ENCODE peak calls at places on chromosomes 5 and 9, in four cellular contexts. F, P, O and K are unnamed samples.

GRCh38 chr5:9604416-9604815 is 25.7 kb downstream of the TAS2R1 start:
- DNase-seq in F (no peak), P (no peak), O (no peak), K (no peak)

GRCh38 chr5:1218351-1219080 is 6.7 kb upstream of the SLC6A18 start:
- DNase-seq in F (no peak), P (no peak), O (no peak), K (no peak)

GRCh38 chr9:123679330-123679987 is 250.5 kb downstream of the DENND1A start:
- DNase-seq in F (no peak), P (peak; percentile 88), O (no peak), K (peak; percentile 63)

GRCh38 chr5:129541648-129542251 is 81.7 kb downstream of the ADAMTS19 start:
- DNase-seq in F (peak; percentile 2), P (peak; percentile 13), O (peak; percentile 63), K (peak; percentile 28)

GRCh38 chr5:69032009-69032408 is 61.8 kb upstream of the SLC30A5 start:
- DNase-seq in F (no peak), P (no peak), O (no peak), K (no peak)

GRCh38 chr5:64229163-64229774 is 63.6 kb downstream of the RNF180 start:
- DNase-seq in F (peak; percentile 45), P (peak; percentile 20), O (peak; percentile 46), K (peak; percentile 63)

GRCh38 chr5:81848368-81848767 is 97.5 kb upstream of the SSBP2 start:
- DNase-seq in F (peak; percentile 48), P (no peak), O (peak; percentile 30), K (no peak)

GRCh38 chr5:119512277-119512676 is 60.0 kb downstream of the HSD17B4 start:
- DNase-seq in F (no peak), P (no peak), O (no peak), K (no peak)

GRCh38 chr5:93642526-93642925 is 59.5 kb downstream of the NR2F1 start:
- DNase-seq in F (no peak), P (no peak), O (no peak), K (no peak)

GRCh38 chr9:124054671-124055212 is 43.2 kb downstream of the LHX2 start:
- DNase-seq in F (peak; percentile 95), P (peak; percentile 26), O (peak; percentile 64), K (peak; percentile 45)

DNA sequence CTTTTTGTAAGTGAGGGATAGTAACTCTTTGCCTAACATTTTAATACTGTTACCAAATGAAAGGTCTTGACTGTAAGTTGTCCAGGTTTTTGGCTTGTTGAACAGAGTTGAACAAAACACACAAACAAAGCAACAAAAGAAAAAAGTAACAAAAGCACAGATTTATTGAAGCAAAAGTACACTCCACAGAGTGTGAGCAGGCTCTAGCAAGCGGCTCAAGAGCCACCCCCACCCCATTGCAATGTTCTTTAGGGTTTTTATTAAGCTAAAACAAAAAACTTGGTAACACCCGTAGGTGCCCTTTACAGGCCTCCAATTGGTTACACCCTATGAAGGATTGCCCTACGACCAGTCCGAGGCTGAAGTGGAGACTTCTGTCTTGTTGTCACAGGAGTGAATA is 197.4 kb upstream of the MAP3K1 start:
- DNase-seq in F (no peak), P (no peak), O (no peak), K (no peak)
- H3K4me3 ChIP-seq in F (no peak overlapping the region), P (no peak overlapping the region), O (no peak overlapping the region), K (no peak overlapping the region)

GRCh38 chr9:134365791-134366222 is 39.6 kb downstream of the RXRA start:
- DNase-seq in F (peak; percentile 43), P (no peak), O (peak; percentile 49), K (peak; percentile 76)
- TF ChIP-seq CTCF in F (no peak), P (no peak), O (no peak), K (no peak)

GRCh38 chr5:36495638-36496010 is 110.8 kb upstream of the SLC1A3 start:
- DNase-seq in F (peak; percentile 84), P (no peak), O (no peak), K (no peak)

GRCh38 chr5:36494028-36494427 is 112.4 kb upstream of the SLC1A3 start:
- DNase-seq in F (no peak), P (no peak), O (no peak), K (no peak)

GRCh38 chr5:36496471-36496870 is 109.9 kb upstream of the SLC1A3 start:
- DNase-seq in F (no peak), P (no peak), O (no peak), K (no peak)

GRCh38 chr5:36492998-36493655 is 113.3 kb upstream of the SLC1A3 start:
- DNase-seq in F (peak; percentile 80), P (no peak), O (peak; percentile 86), K (no peak)

DNA sequence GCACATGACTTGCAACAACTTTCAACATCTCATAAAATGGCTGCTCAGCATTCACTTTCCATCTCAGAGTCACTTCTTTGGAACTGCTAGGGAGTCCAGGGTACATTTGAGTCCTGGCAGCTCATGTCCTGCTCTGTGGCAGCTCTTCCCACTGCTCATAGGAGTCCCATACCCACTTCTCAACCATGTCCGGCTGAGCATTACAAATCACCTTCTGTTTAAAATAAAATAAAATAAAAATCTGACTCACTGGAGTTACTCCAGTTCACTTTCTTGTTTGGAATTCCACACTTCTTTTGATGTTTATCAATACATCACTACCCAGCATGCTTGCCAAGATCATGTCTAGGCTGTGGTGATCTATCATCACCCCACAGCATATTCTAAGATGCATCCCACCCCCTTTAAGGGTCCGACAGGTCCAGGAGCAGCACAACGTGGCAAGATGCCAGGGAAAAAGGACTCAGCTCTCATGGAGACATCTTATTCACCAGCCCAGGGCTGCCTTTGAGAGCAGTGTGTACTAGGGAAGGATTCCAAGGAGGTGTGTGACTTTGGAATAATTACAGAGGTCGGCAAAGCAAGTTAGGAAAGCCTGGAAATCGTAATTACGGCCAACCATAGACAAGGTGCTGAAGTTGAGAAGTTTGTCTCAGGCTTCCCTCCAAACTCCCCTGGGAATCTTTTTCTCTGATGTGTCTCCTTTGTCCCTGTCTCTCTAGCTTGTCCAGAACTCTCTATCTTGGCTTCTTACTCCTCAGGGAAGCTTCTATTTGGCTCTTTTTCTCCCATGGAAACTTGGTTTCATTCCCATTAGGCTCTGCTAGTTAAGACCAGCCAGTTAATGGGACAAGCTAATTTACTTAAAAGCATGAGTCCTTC is 111.4 kb upstream of the SLC1A3 start:
- DNase-seq in F (peak; percentile 90), P (no peak), O (peak; percentile 74), K (peak; percentile 35)
- H3K4me3 ChIP-seq in F (no peak overlapping the region), P (no peak overlapping the region), O (no peak overlapping the region), K (no peak overlapping the region)

DNA sequence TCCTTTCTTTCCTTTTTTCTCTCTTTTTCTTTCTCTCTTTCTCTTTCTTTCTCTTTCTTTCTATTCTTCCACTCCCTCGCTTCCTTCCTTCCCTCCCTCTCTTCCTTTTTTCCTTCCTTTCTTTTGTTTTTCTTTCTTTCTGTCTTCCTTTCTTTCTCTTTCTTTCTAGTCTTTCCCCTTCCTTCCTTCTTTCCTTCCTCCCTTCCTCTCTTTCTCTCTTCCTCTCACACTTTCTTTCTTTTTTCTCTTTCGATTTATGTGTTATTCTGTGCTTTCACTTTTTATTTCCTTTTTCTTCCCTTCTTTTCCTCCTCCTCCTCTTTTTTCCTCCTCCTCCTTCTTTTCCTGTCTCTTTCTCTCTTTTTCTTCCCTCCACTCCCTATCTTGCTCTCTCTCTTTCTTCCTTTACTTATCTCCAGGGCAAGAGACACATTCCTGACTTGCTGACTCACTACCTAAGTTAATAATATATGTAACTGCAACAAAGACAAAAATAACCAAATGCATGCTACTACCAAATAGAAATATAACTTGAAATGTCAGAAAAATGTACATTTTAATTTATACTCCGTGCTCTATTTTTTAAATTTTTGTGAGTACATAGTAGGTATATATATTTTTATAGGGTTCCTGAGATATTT is 445.5 kb downstream of the GABRG2 start:
- DNase-seq in F (no peak), P (no peak), O (no peak), K (no peak)
- TF ChIP-seq CTCF in F (no peak), P (no peak), O (no peak), K (no peak)

DNA sequence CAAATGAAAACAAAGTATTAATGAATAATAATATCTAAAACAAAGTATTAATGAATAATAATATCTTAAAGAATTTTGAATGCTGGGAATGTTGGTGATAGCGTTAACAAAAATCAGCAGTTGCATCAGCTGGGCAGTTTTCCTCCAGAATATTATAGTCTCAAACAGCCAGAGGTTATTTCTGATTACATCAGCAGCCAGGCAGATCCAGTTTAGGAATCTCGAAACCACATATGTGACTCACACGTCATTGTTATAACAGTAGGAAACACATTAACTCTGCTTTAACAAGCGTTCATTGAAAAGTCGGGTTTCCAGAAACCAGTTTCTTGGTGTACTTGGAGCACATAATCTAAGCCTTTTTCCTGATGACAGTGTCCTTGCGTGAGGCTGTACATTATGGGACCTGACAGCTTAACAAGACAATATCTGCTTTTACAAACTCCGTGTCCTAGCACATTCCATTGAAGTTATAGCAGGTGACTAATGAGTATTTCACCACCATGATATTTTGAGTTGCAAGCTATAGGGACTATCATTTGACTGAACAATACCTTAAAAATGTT is 559.5 kb upstream of the KLF4 start:
- DNase-seq in F (peak; percentile 95), P (no peak), O (peak; percentile 95), K (peak; percentile 95)
- H3K4me3 ChIP-seq in F (no peak overlapping the region), P (no peak overlapping the region), O (no peak overlapping the region), K (no peak overlapping the region)

GRCh38 chr5:91302335-91302734 is 80.8 kb downstream of the ARRDC3 start:
- DNase-seq in F (no peak), P (no peak), O (no peak), K (no peak)
- TF ChIP-seq CTCF in F (no peak), P (no peak), O (peak; percentile 10), K (no peak)

GRCh38 chr5:132261881-132262845 is 4.7 kb downstream of the PDLIM4 start:
- DNase-seq in F (no peak), P (no peak), O (no peak), K (no peak)
- H3K4me3 ChIP-seq in F (no peak overlapping the region), P (no peak overlapping the region), O (no peak overlapping the region), K (no peak overlapping the region)

GRCh38 chr5:31215236-31215635 is 21.8 kb downstream of the CDH6 start:
- DNase-seq in F (no peak), P (no peak), O (no peak), K (no peak)

GRCh38 chr5:31213676-31214638 is 20.5 kb downstream of the CDH6 start:
- DNase-seq in F (no peak), P (no peak), O (no peak), K (no peak)

GRCh38 chr5:31217441-31217840 is 24.0 kb downstream of the CDH6 start:
- DNase-seq in F (no peak), P (no peak), O (no peak), K (no peak)

GRCh38 chr5:31220968-31221367 is 27.5 kb downstream of the CDH6 start:
- DNase-seq in F (no peak), P (peak; percentile 12), O (no peak), K (no peak)

GRCh38 chr5:31218978-31219377 is 25.5 kb downstream of the CDH6 start:
- DNase-seq in F (no peak), P (peak; percentile 48), O (no peak), K (no peak)
- TF ChIP-seq CTCF in F (no peak), P (peak; percentile 27), O (no peak), K (no peak)